ENCODE peak calls at places on chromosomes 4 and X, in eight cellular contexts. T is OCI-LY7, E is hepatocyte, X is SK-N-SH, J is GM23338, H is PC-3, B is neural progenitor cell, F is HCT116. W is an unnamed sample.

GRCh38 chrX:112967903-112968302 is 127.3 kb upstream of the AMOT start:
- DNase-seq in X (no peak), J (no peak), E (no peak), H (no peak), T (no peak), B (no peak), F (no peak), W (no peak)

GRCh38 chr4:83074086-83074704 is 39.2 kb downstream of the COPS4 start:
- DNase-seq in E (peak), H (peak), B (peak), T (peak), F (peak), J (peak), X (peak), W (peak)

GRCh38 chr4:8736083-8736825 is 135.4 kb downstream of the HMX1 start:
- DNase-seq in X (peak), J (no peak), B (no peak), H (no peak), F (no peak), E (no peak), T (no peak), W (no peak)

GRCh38 chr4:113684534-113685091 is 76.9 kb downstream of the CAMK2D start:
- DNase-seq in F (no peak), J (peak), H (peak), E (peak), B (peak), X (peak), T (peak), W (peak)

GRCh38 chrX:24493740-24494543 is 28.9 kb downstream of the PDK3 start:
- DNase-seq in F (no peak), E (peak), B (no peak), J (peak), H (peak), X (no peak), T (no peak), W (no peak)

GRCh38 chr4:108779958-108780357 is 17.1 kb upstream of the ETNPPL start:
- DNase-seq in F (no peak), H (no peak), B (no peak), E (no peak), T (no peak), X (no peak), J (no peak), W (no peak)

GRCh38 chr4:144699565-144699964 is 53.6 kb downstream of the HHIP start:
- DNase-seq in T (no peak), E (no peak), X (no peak), J (no peak), B (no peak), H (peak), F (no peak), W (peak)

GRCh38 chrX:153725039-153725831 is 579 bp downstream of the ABCD1 start:
- DNase-seq in F (no peak), X (no peak), B (peak), T (peak), E (no peak), H (peak), J (peak), W (no peak)

GRCh38 chrX:13398073-13398823 is 78.4 kb upstream of the ATXN3L start:
- DNase-seq in T (no peak), X (no peak), H (peak), E (peak), J (peak), F (peak), B (no peak), W (peak)

GRCh38 chrX:23885803-23886202 is 21.9 kb downstream of the APOO start:
- DNase-seq in H (no peak), X (no peak), J (no peak), B (no peak), T (no peak), F (no peak), E (no peak), W (no peak)

GRCh38 chr4:140344111-140344510 is 29.3 kb upstream of the SCOC start:
- DNase-seq in T (no peak), F (no peak), X (no peak), B (no peak), H (no peak), E (no peak), J (no peak), W (peak)

GRCh38 chrX:41734530-41734929 is 10.5 kb downstream of the GPR82 start:
- DNase-seq in B (peak), J (peak), X (peak), T (peak), H (peak), E (no peak), F (peak), W (peak)

GRCh38 chrX:2676794-2677675 is 14.1 kb upstream of the CD99 start:
- DNase-seq in T (no peak), B (no peak), E (peak), H (peak), X (no peak), J (no peak), F (no peak), W (peak)

GRCh38 chrX:143633530-143634372 is 2.1 kb downstream of the SLITRK4 start:
- DNase-seq in F (no peak), J (peak), T (no peak), B (peak), E (peak), X (no peak), H (peak), W (no peak)

GRCh38 chr4:156109943-156110925 is 156.6 kb upstream of the CTSO start:
- DNase-seq in F (no peak), B (no peak), E (peak), H (no peak), X (no peak), J (peak), T (no peak), W (peak)

GRCh38 chr4:78616046-78616498 is 64.5 kb downstream of the ANXA3 start:
- DNase-seq in H (no peak), E (peak), X (no peak), B (no peak), F (no peak), J (no peak), T (no peak), W (peak)

GRCh38 chrX:46317158-46317557 is 228.1 kb downstream of the ZNF674 start:
- DNase-seq in X (no peak), H (peak), F (peak), E (no peak), J (no peak), B (no peak), T (no peak), W (no peak)

GRCh38 chr4:37802068-37802666 is 24.3 kb upstream of the PGM2 start:
- DNase-seq in B (peak), J (peak), F (peak), E (peak), T (peak), X (peak), H (peak), W (peak)

GRCh38 chr4:45350438-45350837 is 624.1 kb upstream of the GNPDA2 start:
- DNase-seq in F (no peak), B (no peak), H (peak), E (no peak), J (peak), T (no peak), X (no peak), W (peak)

GRCh38 chr4:17613761-17614415 is 553 bp upstream of the MED28 start:
- DNase-seq in J (peak), H (peak), B (peak), E (peak), T (peak), X (no peak), F (no peak), W (peak)

GRCh38 chr4:36292551-36293188 is 11.3 kb downstream of the DTHD1 start:
- DNase-seq in T (no peak), E (no peak), X (no peak), J (no peak), H (no peak), B (no peak), F (no peak), W (peak)

GRCh38 chr4:98170035-98170434 is 26.8 kb upstream of the STPG2 start:
- DNase-seq in J (no peak), X (no peak), E (no peak), H (no peak), F (no peak), B (no peak), T (no peak), W (no peak)

GRCh38 chrX:21991504-21991903 is 40.6 kb upstream of the PHEX start:
- DNase-seq in H (no peak), F (no peak), E (no peak), J (no peak), T (no peak), X (no peak), B (no peak), W (no peak)

GRCh38 chr4:8580321-8581093 is at the start of gene GPR78:
- DNase-seq in H (peak), F (no peak), J (peak), X (peak), T (no peak), E (peak), B (peak), W (peak)

GRCh38 chr4:5708171-5708828 is at the start of gene EVC2:
- DNase-seq in F (no peak), B (peak), E (peak), H (peak), X (peak), T (no peak), J (peak), W (peak)

GRCh38 chrX:65726708-65727107 is 59.3 kb downstream of the MSN start:
- DNase-seq in B (no peak), E (no peak), H (no peak), T (no peak), J (peak), X (no peak), F (no peak), W (no peak)

GRCh38 chr4:47701286-47701685 is 136.6 kb downstream of the CORIN start:
- DNase-seq in H (no peak), F (no peak), B (no peak), E (no peak), X (no peak), J (no peak), T (no peak), W (no peak)

GRCh38 chr4:47704693-47705325 is 133.1 kb downstream of the CORIN start:
- DNase-seq in B (peak), H (peak), X (peak), F (no peak), J (peak), T (peak), E (peak), W (peak)

GRCh38 chr4:47705326-47705981 is 132.4 kb downstream of the CORIN start:
- DNase-seq in H (peak), F (no peak), X (peak), T (peak), B (peak), J (peak), E (peak), W (peak)

GRCh38 chr4:47703964-47704363 is 133.9 kb downstream of the CORIN start:
- DNase-seq in E (no peak), B (no peak), T (no peak), J (no peak), X (no peak), F (no peak), H (no peak), W (peak)

DNA sequence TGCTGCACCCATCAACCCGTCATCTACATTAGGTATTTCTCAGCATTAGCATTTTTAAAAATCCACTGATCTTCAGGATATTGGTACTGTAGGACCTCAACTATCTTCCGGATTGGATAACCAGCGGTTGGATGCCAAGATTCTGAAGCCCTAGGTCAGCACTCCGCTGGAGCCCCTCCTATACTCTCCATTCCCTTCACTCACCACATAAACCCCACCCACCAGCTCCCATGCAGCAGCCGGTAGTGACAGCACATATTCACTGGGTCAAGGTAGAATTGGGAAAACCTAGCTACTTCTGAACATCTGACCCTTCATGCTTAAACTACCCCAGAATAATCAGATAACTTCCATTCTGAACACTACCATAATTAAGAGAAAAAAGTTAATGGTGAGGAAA is 134.9 kb downstream of the CORIN start:
- DNase-seq in E (no peak), H (no peak), J (peak), B (no peak), X (no peak), T (no peak), F (no peak), W (no peak)
- TF ChIP-seq EZH2phosphoT487 in E (no peak), H (no peak), J (no peak), B (no peak), X (no peak), T (no peak), F (no peak), W (no peak)

DNA sequence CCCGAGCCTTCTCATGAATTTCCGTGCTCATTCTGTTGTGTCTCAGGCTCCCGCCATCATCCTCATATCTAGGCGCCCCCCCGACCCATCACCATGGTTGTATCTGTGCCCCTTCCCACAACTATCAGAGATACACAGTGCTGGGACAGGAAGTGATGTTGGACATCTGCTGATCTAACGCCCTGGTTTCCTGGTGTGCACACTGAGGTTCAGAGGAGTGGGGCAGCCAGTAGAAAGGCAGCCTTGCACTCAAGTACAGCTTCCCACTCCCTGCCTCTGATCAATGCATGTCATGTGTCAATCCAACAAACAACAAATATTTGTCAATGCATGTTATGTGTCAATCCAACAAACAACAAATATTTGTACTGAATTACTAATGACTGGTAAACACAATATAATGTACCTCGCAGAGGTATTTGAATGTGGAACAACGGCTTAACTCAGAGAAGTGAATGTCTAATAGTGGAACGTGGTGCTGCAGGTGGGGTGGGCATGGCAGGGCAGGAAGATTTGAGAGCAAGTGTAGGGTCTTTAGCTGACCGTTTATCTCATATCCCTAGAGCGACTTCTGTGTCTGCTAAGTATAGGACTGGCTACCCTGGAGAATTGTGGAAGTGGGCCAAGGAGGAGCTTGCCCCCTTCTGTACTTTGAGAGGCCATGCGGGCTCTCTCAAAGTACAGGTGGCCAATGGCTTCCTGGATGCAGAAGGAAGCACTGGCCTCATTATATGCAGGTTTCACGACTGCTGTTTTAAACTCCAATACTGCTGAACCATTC is 10.3 kb upstream of the SEL1L3 start:
- DNase-seq in X (no peak), B (no peak), T (peak), H (no peak), F (no peak), E (no peak), J (no peak), W (no peak)
- H3K4me2 ChIP-seq in X (no peak), B (no peak), T (peak), H (no peak), F (no peak), E (no peak), J (no peak), W (no peak)

GRCh38 chrX:39815621-39816020 is 282.1 kb downstream of the BCOR start:
- DNase-seq in H (peak), J (peak), X (no peak), E (no peak), F (no peak), T (peak), B (no peak), W (no peak)
- TF ChIP-seq EZH2phosphoT487 in H (no peak), J (no peak), X (no peak), E (no peak), F (no peak), T (no peak), B (no peak), W (no peak)

DNA sequence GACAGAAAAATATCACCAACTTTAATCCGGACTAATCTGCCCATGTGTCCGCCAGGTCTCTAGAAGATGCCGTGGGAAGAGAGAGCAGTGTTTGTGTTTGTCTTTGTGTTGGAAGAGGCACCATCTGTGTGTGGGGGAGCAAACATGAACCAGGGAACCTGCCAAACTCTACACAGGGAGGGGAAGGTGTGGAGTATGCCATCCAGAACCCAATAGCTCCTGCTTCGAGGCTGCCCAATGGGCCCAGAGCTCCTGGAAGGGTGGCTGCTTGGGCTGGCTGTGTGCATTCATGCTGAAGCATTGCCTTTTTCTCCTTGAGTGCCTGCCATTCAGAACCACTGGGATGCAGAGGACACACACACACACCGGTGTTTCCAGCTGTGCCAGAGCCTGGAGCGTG is 536.2 kb downstream of the MID1IP1 start:
- DNase-seq in E (no peak), T (no peak), H (no peak), F (no peak), B (peak), X (no peak), J (no peak), W (no peak)
- H3K4me2 ChIP-seq in E (peak), T (no peak), H (no peak), F (no peak), B (no peak), X (no peak), J (no peak), W (no peak)

GRCh38 chrX:137747231-137747630 is 181.3 kb downstream of the ZIC3 start:
- DNase-seq in B (peak), F (no peak), E (no peak), H (no peak), J (peak), T (no peak), X (no peak), W (no peak)
- TF ChIP-seq EZH2phosphoT487 in B (no peak), F (no peak), E (no peak), H (no peak), J (no peak), T (no peak), X (no peak), W (no peak)